ENCODE peak calls at places on chromosomes 11 and 22, in four cellular contexts. C, A, O and F are unnamed samples.

GRCh38 chr22:42794551-42795510 is 62.2 kb downstream of the ARFGAP3 start:
- DNase-seq in C (no peak), A (no peak), O (no peak), F (no peak)

GRCh38 chr11:95877288-95877687 is 46.6 kb downstream of the MTMR2 start:
- DNase-seq in O (no peak), A (no peak), C (peak), F (peak)

GRCh38 chr11:39120890-39121289 is 2338.6 kb downstream of the LRRC4C start:
- DNase-seq in O (no peak), A (no peak), C (no peak), F (no peak)

GRCh38 chr11:117621226-117621625 is 175.8 kb downstream of the DSCAML1 start:
- DNase-seq in A (no peak), O (no peak), C (peak), F (peak)

GRCh38 chr22:27810566-27810965 is 9.0 kb upstream of the MN1 start:
- DNase-seq in C (no peak), O (peak), A (peak), F (no peak)

GRCh38 chr11:43222215-43222614 is 89.6 kb upstream of the API5 start:
- DNase-seq in C (no peak), O (no peak), A (no peak), F (peak)

GRCh38 chr22:38070250-38070921 is 13.2 kb downstream of the PICK1 start:
- DNase-seq in O (no peak), A (no peak), C (no peak), F (no peak)

GRCh38 chr11:59705281-59705680 is 8.4 kb downstream of the OR10V1 start:
- DNase-seq in C (no peak), A (no peak), O (no peak), F (peak)

GRCh38 chr22:50146440-50147228 is 23.9 kb upstream of the PANX2 start:
- DNase-seq in C (peak), O (peak), A (peak), F (peak)

GRCh38 chr11:69454018-69454417 is 27.4 kb upstream of the LINC01488 start:
- DNase-seq in O (no peak), C (no peak), A (no peak), F (no peak)

GRCh38 chr22:37906364-37907008 is 389 bp downstream of the MICALL1 start:
- DNase-seq in O (peak), A (peak), C (peak), F (no peak)

GRCh38 chr11:45615182-45615792 is 50.1 kb downstream of the CHST1 start:
- DNase-seq in A (no peak), O (no peak), C (no peak), F (no peak)

GRCh38 chr11:73308963-73309960 is 1.2 kb downstream of the ARHGEF17 start:
- DNase-seq in O (peak), C (peak), A (peak), F (peak)

GRCh38 chr22:19988965-19989724 is 27.5 kb downstream of the ARVCF start:
- DNase-seq in C (no peak), O (peak), A (no peak), F (no peak)

GRCh38 chr22:39183991-39184585 is 31.6 kb upstream of the CBX7 start:
- DNase-seq in C (no peak), O (peak), A (no peak), F (no peak)

GRCh38 chr11:14529933-14530332 is 9.7 kb upstream of the PSMA1 start:
- DNase-seq in O (no peak), A (no peak), C (no peak), F (peak)

GRCh38 chr22:17269607-17270261 is 50.5 kb upstream of the ADA2 start:
- DNase-seq in O (no peak), C (no peak), A (no peak), F (no peak)

GRCh38 chr11:39367526-39367925 is 2091.9 kb downstream of the LRRC4C start:
- DNase-seq in O (no peak), C (peak), A (no peak), F (no peak)

GRCh38 chr22:40552070-40552469 is 84.4 kb downstream of the MRTFA start:
- DNase-seq in A (no peak), C (no peak), O (peak), F (no peak)

GRCh38 chr11:115503886-115504278 is 333 bp downstream of the CADM1 start:
- DNase-seq in A (no peak), O (no peak), C (no peak), F (no peak)
- H3K4me3 ChIP-seq in A (peak), O (peak), C (no peak), F (peak)

GRCh38 chr11:60841797-60842687 is at the start of gene CCDC86:
- DNase-seq in O (peak), A (peak), C (peak), F (peak)
- TF ChIP-seq CTCF in O (no peak), A (no peak), C (no peak), F (no peak)

DNA sequence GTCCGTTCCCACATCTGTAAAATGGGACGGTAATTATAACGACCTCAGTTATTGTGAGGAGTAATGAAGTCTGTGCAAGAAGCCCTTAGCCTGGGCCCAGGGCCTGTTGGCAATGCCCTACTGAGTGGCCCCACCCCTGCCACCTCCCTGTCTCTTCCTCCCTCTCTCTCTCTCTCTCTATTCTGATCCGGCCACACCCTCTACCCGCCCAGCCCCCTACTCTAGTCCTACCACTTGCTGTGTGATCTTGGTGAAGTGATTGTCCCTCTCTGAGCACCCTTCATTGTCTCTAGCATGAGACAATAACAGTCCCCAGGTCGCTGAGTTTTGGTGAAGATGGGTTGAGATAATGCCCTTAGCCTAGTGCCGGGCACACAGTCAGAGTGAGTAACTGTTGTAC is 7.4 kb upstream of the SEC14L6 start:
- DNase-seq in C (no peak), A (no peak), O (no peak), F (no peak)
- H3K4me3 ChIP-seq in C (no peak), A (no peak), O (no peak), F (no peak)

GRCh38 chr11:44426119-44426518 is 116.2 kb upstream of the ALX4 start:
- DNase-seq in O (no peak), A (no peak), C (no peak), F (no peak)

GRCh38 chr11:44424841-44425240 is 114.9 kb upstream of the ALX4 start:
- DNase-seq in C (no peak), O (no peak), A (no peak), F (no peak)

GRCh38 chr11:44426958-44427357 is 117.0 kb upstream of the ALX4 start:
- DNase-seq in C (no peak), A (no peak), O (no peak), F (no peak)

GRCh38 chr11:44430140-44430539 is 120.2 kb upstream of the ALX4 start:
- DNase-seq in O (no peak), C (no peak), A (no peak), F (peak)

DNA sequence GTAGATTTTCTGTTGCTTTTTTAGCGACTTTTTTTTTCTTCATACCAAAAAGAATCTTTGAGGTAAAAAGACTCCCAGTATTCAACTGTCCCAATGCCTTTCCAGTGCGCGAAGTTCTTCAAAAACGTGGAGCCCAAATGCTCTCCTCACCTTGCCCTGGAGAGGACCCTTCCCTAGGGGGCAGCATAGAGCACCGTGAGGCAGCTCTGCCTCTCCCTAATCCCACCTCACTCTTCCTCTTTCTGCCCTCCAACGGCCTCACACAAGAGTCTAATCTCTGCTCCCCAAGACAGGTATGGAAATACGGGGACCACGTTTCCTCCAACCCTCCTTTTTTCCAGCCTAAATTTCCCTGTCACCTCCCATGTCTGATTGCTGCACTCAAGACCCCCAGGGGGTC is 117.5 kb upstream of the ALX4 start:
- DNase-seq in C (peak), O (no peak), A (no peak), F (no peak)
- TF ChIP-seq CTCF in C (peak), O (no peak), A (no peak), F (peak)

GRCh38 chr11:74696932-74697687 is 34.1 kb downstream of the CHRDL2 start:
- DNase-seq in A (peak), O (peak), C (no peak), F (peak)
- H3K4me3 ChIP-seq in A (peak), O (peak), C (no peak), F (no peak)

GRCh38 chr11:1990872-1991578 is 6.6 kb downstream of the H19 start:
- DNase-seq in O (no peak), A (no peak), C (no peak), F (no peak)

GRCh38 chr11:1988667-1989317 is 8.8 kb downstream of the H19 start:
- DNase-seq in A (no peak), C (no peak), O (peak), F (no peak)

GRCh38 chr11:1994121-1994520 is 3.5 kb downstream of the H19 start:
- DNase-seq in C (no peak), O (peak), A (no peak), F (no peak)

GRCh38 chr11:1988174-1988573 is 9.5 kb downstream of the H19 start:
- DNase-seq in O (no peak), C (no peak), A (no peak), F (no peak)

GRCh38 chr11:1992111-1992510 is 5.5 kb downstream of the H19 start:
- DNase-seq in A (no peak), C (no peak), O (peak), F (no peak)
- TF ChIP-seq CTCF in A (no peak), C (no peak), O (no peak), F (no peak)

GRCh38 chr11:110428956-110429613 is 663 bp upstream of the FDX1 start:
- DNase-seq in A (no peak), O (no peak), C (peak), F (peak)
- H3K4me3 ChIP-seq in A (peak), O (peak), C (peak), F (peak)